ENCODE peak calls at places on chromosomes 2 and 18, in seven cellular contexts. L is HS-27A; C is nephron progenitor cell; O is mesothelial cell of epicardium; R is osteocyte; Y is stimulated activated CD4-positive, alpha-beta T cell treated with anti-CD3 and anti-CD28 coated beads, Interleukin-2, amount 100 ng/mL, for 24 hours; W is NCI-H1417. K is an unnamed sample.

GRCh38 chr18:434410-434809 is 66.1 kb downstream of the COLEC12 start:
- DNase-seq in L (no peak), C (no peak), O (no peak), R (no peak), Y (no peak), W (no peak), K (no peak)

GRCh38 chr2:156666130-156666785 is 230.1 kb downstream of the GPD2 start:
- DNase-seq in L (no peak), C (no peak), O (no peak), R (no peak), Y (no peak), W (no peak), K (no peak)

GRCh38 chr18:21444465-21445023 is 156.0 kb downstream of the ESCO1 start:
- DNase-seq in L (peak), C (peak), O (no peak), R (no peak), Y (no peak), W (peak), K (peak)

GRCh38 chr18:21831413-21831831 is 90.8 kb downstream of the MIB1 start:
- DNase-seq in L (no peak), C (no peak), O (no peak), R (no peak), Y (no peak), W (no peak), K (peak)

GRCh38 chr18:79591040-79591308 is 88.6 kb upstream of the CTDP1 start:
- DNase-seq in L (no peak), C (no peak), O (no peak), R (no peak), Y (no peak), W (no peak), K (no peak)

GRCh38 chr2:177593448-177593847 is 200.9 kb downstream of the AGPS start:
- DNase-seq in L (no peak), C (no peak), O (no peak), R (no peak), Y (no peak), W (no peak), K (no peak)

GRCh38 chr2:158300394-158300793 is 156.2 kb downstream of the CCDC148 start:
- DNase-seq in L (no peak), C (no peak), O (no peak), R (no peak), Y (no peak), W (no peak), K (no peak)

GRCh38 chr18:48713302-48713701 is 174.5 kb downstream of the CTIF start:
- DNase-seq in L (no peak), C (no peak), O (no peak), R (no peak), Y (no peak), W (no peak), K (no peak)

GRCh38 chr2:174659069-174659900 is 61.7 kb upstream of the WIPF1 start:
- DNase-seq in L (no peak), C (no peak), O (no peak), R (no peak), Y (no peak), W (no peak), K (no peak)

GRCh38 chr2:220781622-220782241 is 790.4 kb downstream of the EPHA4 start:
- DNase-seq in L (no peak), C (no peak), O (no peak), R (no peak), Y (no peak), W (no peak), K (no peak)

GRCh38 chr2:239029958-239030357 is 182.1 kb downstream of the TWIST2 start:
- DNase-seq in L (no peak), C (no peak), O (no peak), R (no peak), Y (no peak), W (no peak), K (no peak)

GRCh38 chr2:195594916-195595694 is 61.9 kb upstream of the SLC39A10 start:
- DNase-seq in L (no peak), C (no peak), O (no peak), R (no peak), Y (no peak), W (no peak), K (no peak)

GRCh38 chr2:158493458-158493857 is 36.7 kb downstream of the PKP4 start:
- DNase-seq in L (no peak), C (no peak), O (no peak), R (no peak), Y (no peak), W (no peak), K (no peak)

GRCh38 chr2:28152585-28153284 is 239.9 kb upstream of the FOSL2 start:
- DNase-seq in L (no peak), C (no peak), O (no peak), R (no peak), Y (no peak), W (no peak), K (no peak)

GRCh38 chr2:70143314-70144150 is 47.3 kb downstream of the C2orf42 start:
- DNase-seq in L (no peak), C (peak), O (no peak), R (no peak), Y (peak), W (peak), K (no peak)

GRCh38 chr2:187174582-187174981 is 273.5 kb downstream of the CALCRL start:
- DNase-seq in L (no peak), C (no peak), O (no peak), R (no peak), Y (no peak), W (no peak), K (no peak)

GRCh38 chr2:109654316-109655050 is 40.3 kb downstream of the SOWAHC start:
- DNase-seq in L (no peak), C (no peak), O (no peak), R (no peak), Y (no peak), W (no peak), K (no peak)

GRCh38 chr2:234496835-234497591 is at the start of gene ARL4C:
- DNase-seq in L (no peak), C (peak), O (peak), R (peak), Y (peak), W (peak), K (peak)

GRCh38 chr2:161780881-161781280 is 156.7 kb downstream of the SLC4A10 start:
- DNase-seq in L (no peak), C (no peak), O (no peak), R (no peak), Y (no peak), W (no peak), K (no peak)

GRCh38 chr2:30936924-30937323 is 129.7 kb upstream of the CAPN13 start:
- DNase-seq in L (no peak), C (no peak), O (no peak), R (no peak), Y (no peak), W (no peak), K (no peak)

GRCh38 chr2:46352621-46353020 is 55.4 kb downstream of the EPAS1 start:
- DNase-seq in L (no peak), C (no peak), O (no peak), R (no peak), Y (no peak), W (no peak), K (no peak)

GRCh38 chr18:46040747-46041104 is 31.3 kb downstream of the PSTPIP2 start:
- DNase-seq in L (no peak), C (no peak), O (no peak), R (no peak), Y (no peak), W (no peak), K (no peak)

GRCh38 chr2:218859556-218859993 is at the start of gene WNT6:
- DNase-seq in L (no peak), C (peak), O (peak), R (no peak), Y (no peak), W (no peak), K (no peak)

GRCh38 chr2:189709761-189710160 is 35.3 kb downstream of the ANKAR start:
- DNase-seq in L (no peak), C (no peak), O (no peak), R (no peak), Y (no peak), W (no peak), K (peak)

GRCh38 chr2:145091011-145091744 is 571.3 kb upstream of the ZEB2 start:
- DNase-seq in L (no peak), C (no peak), O (no peak), R (no peak), Y (no peak), W (no peak), K (no peak)

GRCh38 chr2:45008296-45009129 is 739 bp downstream of the SIX2 start:
- DNase-seq in L (no peak), C (peak), O (no peak), R (no peak), Y (no peak), W (peak), K (no peak)

GRCh38 chr2:59594671-59595222 is 958.7 kb downstream of the BCL11A start:
- DNase-seq in L (no peak), C (no peak), O (no peak), R (no peak), Y (no peak), W (no peak), K (no peak)

GRCh38 chr2:16113568-16114549 is 173.5 kb downstream of the MYCN start:
- DNase-seq in L (no peak), C (no peak), O (no peak), R (no peak), Y (no peak), W (no peak), K (no peak)